ENCODE peak calls at places on chromosomes 16 and 17, in five cellular contexts. One of them, this sample, is unnamed.

GRCh38 chr16:74304164-74304834 is 7.7 kb downstream of the PSMD7 start:
- DNase-seq in GOT3: no peak
- DNase-seq in uterus: no peak
- DNase-seq in NCI-H510A: no peak
- DNase-seq in tibial artery: no peak
- DNase-seq in this sample: no peak

GRCh38 chr17:4986403-4986802 is 1.1 kb downstream of the CAMTA2 start:
- DNase-seq in GOT3: no peak
- DNase-seq in uterus: peak
- DNase-seq in NCI-H510A: peak
- DNase-seq in tibial artery: no peak
- DNase-seq in this sample: no peak

GRCh38 chr16:9039208-9039607 is 52.2 kb upstream of the HAPSTR1 start:
- DNase-seq in GOT3: no peak
- DNase-seq in uterus: no peak
- DNase-seq in NCI-H510A: no peak
- DNase-seq in tibial artery: no peak
- DNase-seq in this sample: no peak

GRCh38 chr17:17822189-17822978 is 14.4 kb downstream of the SREBF1 start:
- DNase-seq in GOT3: no peak
- DNase-seq in uterus: peak
- DNase-seq in NCI-H510A: no peak
- DNase-seq in tibial artery: peak
- DNase-seq in this sample: no peak

GRCh38 chr17:72120878-72121163 is at the start of gene SOX9:
- DNase-seq in GOT3: peak
- DNase-seq in uterus: no peak
- DNase-seq in NCI-H510A: peak
- DNase-seq in tibial artery: peak
- DNase-seq in this sample: peak

GRCh38 chr16:3356118-3356517 is 429 bp downstream of the OR2C1 start:
- DNase-seq in GOT3: no peak
- DNase-seq in uterus: no peak
- DNase-seq in NCI-H510A: no peak
- DNase-seq in tibial artery: no peak
- DNase-seq in this sample: no peak

GRCh38 chr17:12667299-12667958 is 1.7 kb downstream of the MYOCD start:
- DNase-seq in GOT3: no peak
- DNase-seq in uterus: peak
- DNase-seq in NCI-H510A: no peak
- DNase-seq in tibial artery: no peak
- DNase-seq in this sample: no peak

GRCh38 chr17:78990349-78991016 is 10.8 kb upstream of the LGALS3BP start:
- DNase-seq in GOT3: no peak
- DNase-seq in uterus: no peak
- DNase-seq in NCI-H510A: no peak
- DNase-seq in tibial artery: no peak
- DNase-seq in this sample: no peak

GRCh38 chr17:43368740-43369506 is 29.9 kb upstream of the ARL4D start:
- DNase-seq in GOT3: peak
- DNase-seq in uterus: peak
- DNase-seq in NCI-H510A: peak
- DNase-seq in tibial artery: peak
- DNase-seq in this sample: no peak

GRCh38 chr17:68775338-68775737 is 174.2 kb upstream of the FAM20A start:
- DNase-seq in GOT3: no peak
- DNase-seq in uterus: no peak
- DNase-seq in NCI-H510A: no peak
- DNase-seq in tibial artery: no peak
- DNase-seq in this sample: no peak

GRCh38 chr17:8138672-8139371 is 13.4 kb downstream of the PER1 start:
- DNase-seq in GOT3: peak
- DNase-seq in uterus: peak
- DNase-seq in NCI-H510A: peak
- DNase-seq in tibial artery: peak
- DNase-seq in this sample: peak

GRCh38 chr17:4509402-4509801 is 10.7 kb downstream of the SPNS2 start:
- DNase-seq in GOT3: no peak
- DNase-seq in uterus: no peak
- DNase-seq in NCI-H510A: no peak
- DNase-seq in tibial artery: peak
- DNase-seq in this sample: no peak

GRCh38 chr16:55502801-55503366 is 6.0 kb upstream of the LPCAT2 start:
- DNase-seq in GOT3: no peak
- DNase-seq in uterus: peak
- DNase-seq in NCI-H510A: peak
- DNase-seq in tibial artery: peak
- DNase-seq in this sample: peak

GRCh38 chr17:45234641-45235040 is 13.0 kb downstream of the FMNL1 start:
- DNase-seq in GOT3: no peak
- DNase-seq in uterus: no peak
- DNase-seq in NCI-H510A: peak
- DNase-seq in tibial artery: no peak
- DNase-seq in this sample: no peak

GRCh38 chr17:78437508-78438169 is 59.2 kb downstream of the PGS1 start:
- DNase-seq in GOT3: no peak
- DNase-seq in uterus: no peak
- DNase-seq in NCI-H510A: no peak
- DNase-seq in tibial artery: no peak
- DNase-seq in this sample: no peak

GRCh38 chr16:29815032-29815721 is 775 bp upstream of the PAGR1 start:
- DNase-seq in GOT3: no peak
- DNase-seq in uterus: peak
- DNase-seq in NCI-H510A: peak
- DNase-seq in tibial artery: no peak
- DNase-seq in this sample: no peak

GRCh38 chr17:80673152-80673920 is 128.7 kb downstream of the RPTOR start:
- DNase-seq in GOT3: no peak
- DNase-seq in uterus: no peak
- DNase-seq in NCI-H510A: no peak
- DNase-seq in tibial artery: no peak
- DNase-seq in this sample: no peak

GRCh38 chr16:23941963-23942564 is 106.3 kb downstream of the PRKCB start:
- DNase-seq in GOT3: no peak
- DNase-seq in uterus: no peak
- DNase-seq in NCI-H510A: no peak
- DNase-seq in tibial artery: no peak
- DNase-seq in this sample: no peak

GRCh38 chr17:57999496-58000017 is 7.5 kb downstream of the SRSF1 start:
- DNase-seq in GOT3: no peak
- DNase-seq in uterus: no peak
- DNase-seq in NCI-H510A: peak
- DNase-seq in tibial artery: no peak
- DNase-seq in this sample: no peak

GRCh38 chr17:76166168-76166567 is 25.1 kb upstream of the FOXJ1 start:
- DNase-seq in GOT3: no peak
- DNase-seq in uterus: no peak
- DNase-seq in NCI-H510A: no peak
- DNase-seq in tibial artery: no peak
- DNase-seq in this sample: no peak

GRCh38 chr17:915416-916201 is 64.0 kb downstream of the NXN start:
- DNase-seq in GOT3: no peak
- DNase-seq in uterus: no peak
- DNase-seq in NCI-H510A: no peak
- DNase-seq in tibial artery: no peak
- DNase-seq in this sample: no peak

GRCh38 chr17:66353937-66354401 is 51.6 kb downstream of the PRKCA start:
- DNase-seq in GOT3: no peak
- DNase-seq in uterus: no peak
- DNase-seq in NCI-H510A: no peak
- DNase-seq in tibial artery: no peak
- DNase-seq in this sample: no peak

GRCh38 chr17:45425125-45425983 is 7.3 kb downstream of the ARHGAP27 start:
- DNase-seq in GOT3: no peak
- DNase-seq in uterus: no peak
- DNase-seq in NCI-H510A: peak
- DNase-seq in tibial artery: no peak
- DNase-seq in this sample: peak

This sample was measured in kidney epithelial cell.